ENCODE peak calls at places on chromosomes 5 and 9, in seven cellular contexts. A, S, Q, K, J, M and B are unnamed samples.

GRCh38 chr9:137454506-137455360 is 4.4 kb downstream of the NSMF start:
- DNase-seq in J (no peak), Q (no peak), A (no peak), M (no peak), K (no peak), S (no peak), B (no peak)

GRCh38 chr9:93017621-93018020 is 40.9 kb upstream of the SUSD3 start:
- DNase-seq in A (no peak), S (no peak), K (no peak), M (no peak), J (no peak), Q (no peak), B (no peak)

GRCh38 chr5:174708466-174709207 is 15.7 kb upstream of the MSX2 start:
- DNase-seq in K (no peak), J (no peak), S (no peak), A (no peak), M (no peak), Q (no peak), B (no peak)

GRCh38 chr9:101365181-101365580 is 19.6 kb downstream of the BAAT start:
- DNase-seq in A (no peak), J (no peak), K (no peak), M (no peak), Q (peak; percentile 5), S (no peak), B (no peak)

GRCh38 chr9:134058716-134059115 is 9.1 kb downstream of the BRD3 start:
- DNase-seq in S (no peak), Q (no peak), J (no peak), K (no peak), M (no peak), A (no peak), B (no peak)

GRCh38 chr9:86257406-86257805 is 2.1 kb downstream of the C9orf153 start:
- DNase-seq in Q (no peak), M (no peak), S (no peak), K (no peak), A (no peak), J (no peak), B (no peak)

GRCh38 chr9:119453490-119453911 is 84.3 kb upstream of the BRINP1 start:
- DNase-seq in S (no peak), K (no peak), M (no peak), A (no peak), Q (no peak), J (no peak), B (no peak)

GRCh38 chr9:27333241-27334052 is 36.5 kb upstream of the EQTN start:
- DNase-seq in A (peak; percentile 18), Q (peak; percentile 72), M (peak; percentile 28), J (peak; percentile 26), S (no peak), K (peak; percentile 81), B (peak; percentile 7)

GRCh38 chr5:181008136-181008535 is 19.5 kb downstream of the BTNL3 start:
- DNase-seq in Q (no peak), M (no peak), S (no peak), J (no peak), A (no peak), K (no peak), B (no peak)

GRCh38 chr9:73180373-73180772 is 28.7 kb downstream of the ANXA1 start:
- DNase-seq in M (no peak), S (no peak), Q (no peak), A (no peak), K (no peak), J (no peak), B (no peak)

GRCh38 chr5:147699496-147700088 is 82.9 kb downstream of the JAKMIP2 start:
- DNase-seq in M (no peak), K (no peak), J (no peak), Q (no peak), A (no peak), S (no peak), B (no peak)

GRCh38 chr5:43007246-43007910 is 32.7 kb downstream of the ANXA2R start:
- DNase-seq in S (peak; percentile 68), J (peak; percentile 79), A (peak; percentile 74), Q (peak; percentile 94), M (peak; percentile 68), K (no peak), B (peak; percentile 71)

GRCh38 chr5:88778736-88779135 is 104.2 kb downstream of the MEF2C start:
- DNase-seq in Q (no peak), S (no peak), K (no peak), J (no peak), M (no peak), A (no peak), B (no peak)

GRCh38 chr9:18405240-18405639 is 68.7 kb upstream of the ADAMTSL1 start:
- DNase-seq in J (no peak), S (no peak), Q (no peak), K (no peak), A (no peak), M (no peak), B (no peak)

GRCh38 chr9:134165357-134166315 is 1.3 kb upstream of the RNU6ATAC start:
- DNase-seq in A (peak; percentile 26), K (peak; percentile 37), Q (no peak), S (no peak), M (peak; percentile 19), J (no peak), B (peak; percentile 22)

GRCh38 chr9:93206576-93207155 is 22.7 kb downstream of the WNK2 start:
- DNase-seq in K (no peak), S (no peak), J (no peak), M (no peak), Q (no peak), A (no peak), B (no peak)

GRCh38 chr9:130240410-130241197 is 25.0 kb upstream of the HMCN2 start:
- DNase-seq in M (no peak), Q (peak; percentile 44), K (peak; percentile 82), A (no peak), S (no peak), J (no peak), B (peak; percentile 19)